ENCODE peak calls at places on chromosomes 12 and 14, in nine cellular contexts. F, A, X, O, E, I, Q, Z and M are unnamed samples. For H3K4me1, the result is how much of the 10 kb centered on the place peaks cover.

GRCh38 chr12:110960795-110961194 is 40.4 kb upstream of the MYL2 start:
- DNase-seq in F (no peak), A (no peak), X (no peak), O (no peak), E (no peak), I (no peak), Q (no peak), Z (no peak), M (no peak)

GRCh38 chr14:104570869-104571635 is 8.5 kb upstream of the C14orf180 start:
- DNase-seq in F (no peak), A (no peak), X (no peak), O (no peak), E (no peak), I (no peak), Q (no peak), Z (no peak), M (no peak)

GRCh38 chr14:61326847-61327246 is 5.5 kb downstream of the PRKCH start:
- DNase-seq in F (peak), A (peak), X (peak), O (peak), E (no peak), I (peak), Q (no peak), Z (no peak), M (no peak)

GRCh38 chr12:57027805-57028153 is 11.4 kb upstream of the TAC3 start:
- DNase-seq in F (no peak), A (no peak), X (peak), O (no peak), E (no peak), I (no peak), Q (no peak), Z (no peak), M (no peak)

GRCh38 chr12:27474344-27474743 is 27.8 kb downstream of the SMCO2 start:
- DNase-seq in F (no peak), A (no peak), X (no peak), O (no peak), E (no peak), I (no peak), Q (no peak), Z (no peak), M (no peak)

GRCh38 chr12:115661103-115661502 is 616.4 kb downstream of the MED13L start:
- DNase-seq in F (peak), A (no peak), X (no peak), O (no peak), E (no peak), I (no peak), Q (no peak), Z (no peak), M (no peak)

GRCh38 chr12:561908-562593 is 101.2 kb downstream of the NINJ2 start:
- DNase-seq in F (no peak), A (peak), X (no peak), O (peak), E (peak), I (no peak), Q (no peak), Z (no peak), M (no peak)

GRCh38 chr12:27970391-27970980 is 2.0 kb downstream of the PTHLH start:
- DNase-seq in F (no peak), A (no peak), X (peak), O (no peak), E (no peak), I (peak), Q (no peak), Z (no peak), M (no peak)

DNA sequence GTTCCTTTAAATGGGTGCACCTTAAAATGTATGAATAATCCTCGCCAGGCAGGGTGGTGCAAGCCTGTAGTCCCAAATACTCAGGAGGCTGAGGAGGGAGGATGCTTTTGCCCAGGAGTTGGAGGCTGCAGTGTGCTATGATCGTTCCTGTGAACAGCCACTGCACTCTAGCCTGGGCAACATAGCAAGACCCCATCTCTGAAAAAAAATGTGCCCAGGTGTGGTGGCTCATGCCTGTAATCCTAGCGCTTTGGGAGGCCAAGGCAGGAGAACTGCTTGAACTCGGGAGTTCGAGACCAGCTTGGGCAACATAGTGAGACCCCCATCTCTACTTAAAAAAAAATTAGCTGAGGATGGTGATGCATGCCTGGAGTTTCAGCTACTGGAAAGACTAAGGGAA is 39.6 kb downstream of the ACACB start:
- DNase-seq in F (no peak), A (no peak), X (no peak), O (no peak), E (no peak), I (no peak), Q (no peak), Z (no peak), M (no peak)
- H3K4me1 ChIP-seq in F (under half), A (under half), X (under half), O (half or more), E (under half), I (under half), Q (under half), Z (under half), M (under half)

GRCh38 chr12:94643585-94643984 is 6.8 kb downstream of the TMCC3 start:
- DNase-seq in F (no peak), A (no peak), X (no peak), O (no peak), E (no peak), I (no peak), Q (no peak), Z (no peak), M (no peak)
- H3K4me3 ChIP-seq in F (no peak), A (no peak), X (no peak), O (no peak), E (no peak), I (no peak), Q (no peak), Z (no peak), M (no peak)

DNA sequence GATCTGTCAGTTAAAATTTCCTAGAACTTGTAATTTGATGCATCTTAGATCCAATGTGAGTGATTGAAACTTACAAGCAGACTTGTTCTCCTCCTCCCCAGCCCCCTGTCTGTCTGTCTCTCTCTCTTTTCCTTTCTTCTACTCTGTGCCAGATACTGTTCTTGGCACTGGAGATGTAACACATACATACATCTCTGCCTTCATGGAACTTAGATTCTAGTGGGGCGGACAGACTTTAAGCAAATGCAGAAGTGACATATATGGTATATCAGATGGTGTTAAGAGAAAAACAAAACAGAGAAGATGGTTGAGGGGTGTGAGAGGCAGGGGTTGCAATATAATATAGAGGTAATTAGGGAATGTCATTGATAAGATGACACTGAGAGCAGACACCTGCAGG is 6.6 kb downstream of the CHST11 start:
- DNase-seq in F (no peak), A (no peak), X (no peak), O (no peak), E (no peak), I (no peak), Q (no peak), Z (no peak), M (no peak)
- H3K4me1 ChIP-seq in F (under half), A (under half), X (under half), O (half or more), E (under half), I (under half), Q (half or more), Z (under half), M (under half)

GRCh38 chr14:100900837-100901390 is 2.6 kb downstream of the RTL1 start:
- DNase-seq in F (peak), A (peak), X (peak), O (no peak), E (no peak), I (peak), Q (no peak), Z (peak), M (peak)

GRCh38 chr14:100903672-100904185 is at the start of gene RTL1:
- DNase-seq in F (no peak), A (peak), X (no peak), O (no peak), E (no peak), I (no peak), Q (no peak), Z (no peak), M (no peak)

GRCh38 chr14:100902792-100903191 is 730 bp downstream of the RTL1 start:
- DNase-seq in F (no peak), A (peak), X (peak), O (no peak), E (no peak), I (peak), Q (no peak), Z (no peak), M (no peak)

GRCh38 chr14:100901391-100902183 is 1.9 kb downstream of the RTL1 start:
- DNase-seq in F (no peak), A (peak), X (no peak), O (no peak), E (no peak), I (no peak), Q (no peak), Z (no peak), M (no peak)

DNA sequence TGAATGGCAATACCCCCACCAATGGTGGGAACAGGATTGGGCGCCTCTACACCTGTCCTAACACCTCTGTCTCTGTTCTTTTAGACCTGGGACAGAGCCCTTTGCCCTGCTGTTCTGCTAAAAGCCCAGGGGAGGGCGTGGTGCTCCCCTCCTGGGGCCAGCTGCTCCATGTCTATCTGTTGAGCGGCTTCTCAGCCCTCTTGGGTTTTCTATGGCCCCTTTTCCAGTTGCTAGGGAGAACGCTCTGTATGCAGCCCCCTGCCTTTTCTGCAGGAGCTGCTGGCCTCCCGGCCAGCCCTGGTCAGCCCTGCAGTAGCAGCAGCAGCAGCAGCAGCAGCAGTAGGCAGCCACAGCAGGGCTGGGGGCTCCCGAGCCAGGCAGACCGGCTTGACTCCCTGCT is 1.2 kb downstream of the RTL1 start:
- DNase-seq in F (no peak), A (peak), X (peak), O (no peak), E (no peak), I (peak), Q (no peak), Z (peak), M (no peak)
- H3K4me3 ChIP-seq in F (no peak), A (no peak), X (no peak), O (no peak), E (no peak), I (no peak), Q (no peak), Z (no peak), M (no peak)

GRCh38 chr12:117053050-117053400 is 46.2 kb downstream of the TESC start:
- DNase-seq in F (no peak), A (no peak), X (no peak), O (no peak), E (no peak), I (no peak), Q (no peak), Z (no peak), M (no peak)
- H3K4me1 ChIP-seq in F (under half), A (under half), X (under half), O (half or more), E (under half), I (under half), Q (under half), Z (under half), M (under half)

DNA sequence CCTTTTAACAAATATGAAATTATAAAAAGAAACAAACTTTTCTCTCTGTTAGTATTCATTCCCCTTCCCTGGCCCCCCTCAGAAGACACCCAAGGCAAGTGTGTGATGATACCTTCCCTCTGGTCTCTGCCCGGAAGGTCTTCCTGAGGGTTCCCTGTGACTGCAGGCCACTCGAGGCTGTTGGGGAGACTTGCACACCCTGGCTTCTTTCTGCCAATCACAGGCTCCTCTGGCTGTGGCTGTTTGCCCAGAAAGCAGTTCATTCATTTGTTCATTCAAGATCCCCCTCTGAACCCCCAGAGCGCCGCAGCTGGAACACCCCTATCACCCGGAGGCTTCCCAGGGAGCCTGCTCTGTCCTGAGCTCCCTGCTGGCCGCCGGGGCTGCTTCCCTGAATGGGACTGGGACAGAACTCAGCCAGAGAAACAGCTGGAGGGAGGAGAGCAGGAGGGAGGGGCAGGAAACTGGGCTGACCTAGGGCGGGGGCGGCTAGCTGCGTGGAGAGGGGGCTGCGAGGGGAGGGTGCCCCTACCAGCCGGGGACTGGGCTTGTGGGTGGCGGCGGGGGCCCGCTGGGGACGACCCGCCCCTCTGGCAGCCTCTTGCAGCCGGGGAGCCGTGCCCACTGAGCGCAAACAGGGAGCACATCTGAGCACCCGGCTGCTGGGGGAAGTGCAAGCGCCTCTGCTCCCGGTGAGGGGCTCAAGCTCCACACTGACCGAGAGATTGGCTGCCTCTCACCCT is at the start of gene CMKLR1:
- DNase-seq in F (no peak), A (peak), X (no peak), O (peak), E (no peak), I (peak), Q (no peak), Z (no peak), M (no peak)
- H3K4me3 ChIP-seq in F (no peak), A (peak), X (no peak), O (peak), E (no peak), I (no peak), Q (no peak), Z (no peak), M (no peak)